ENCODE peak calls at places on chromosomes 3 and 15, in six cellular contexts. One of them, this sample, is unnamed.

GRCh38 chr3:138909904-138910303 is 37.0 kb downstream of the FOXL2 start:
- DNase-seq in natural killer cell: no peak
- DNase-seq in A549: no peak
- DNase-seq in astrocyte of the spinal cord: no peak
- DNase-seq in K562: no peak
- DNase-seq in cardiac fibroblast: no peak
- DNase-seq in this sample: no peak

GRCh38 chr15:23403550-23403949 is 43.5 kb downstream of the GOLGA6L2 start:
- DNase-seq in natural killer cell: no peak
- DNase-seq in A549: no peak
- DNase-seq in astrocyte of the spinal cord: no peak
- DNase-seq in K562: no peak
- DNase-seq in cardiac fibroblast: no peak
- DNase-seq in this sample: no peak

GRCh38 chr3:168863561-168863960 is 767.8 kb upstream of the GOLIM4 start:
- DNase-seq in natural killer cell: no peak
- DNase-seq in A549: no peak
- DNase-seq in astrocyte of the spinal cord: no peak
- DNase-seq in K562: no peak
- DNase-seq in cardiac fibroblast: no peak
- DNase-seq in this sample: no peak

GRCh38 chr15:70095387-70096214 is 2.1 kb downstream of the TLE3 start:
- DNase-seq in natural killer cell: no peak
- DNase-seq in A549: no peak
- DNase-seq in astrocyte of the spinal cord: no peak
- DNase-seq in K562: no peak
- DNase-seq in cardiac fibroblast: no peak
- DNase-seq in this sample: no peak

GRCh38 chr3:47385007-47385406 is 4.2 kb downstream of the PTPN23 start:
- DNase-seq in natural killer cell: no peak
- DNase-seq in A549: no peak
- DNase-seq in astrocyte of the spinal cord: no peak
- DNase-seq in K562: no peak
- DNase-seq in cardiac fibroblast: no peak
- DNase-seq in this sample: no peak

GRCh38 chr3:134905647-134905935 is 110.5 kb downstream of the EPHB1 start:
- DNase-seq in natural killer cell: no peak
- DNase-seq in A549: no peak
- DNase-seq in astrocyte of the spinal cord: no peak
- DNase-seq in K562: no peak
- DNase-seq in cardiac fibroblast: no peak
- DNase-seq in this sample: no peak

GRCh38 chr3:124843496-124843895 is 43.7 kb downstream of the ITGB5 start:
- DNase-seq in natural killer cell: no peak
- DNase-seq in A549: no peak
- DNase-seq in astrocyte of the spinal cord: no peak
- DNase-seq in K562: no peak
- DNase-seq in cardiac fibroblast: no peak
- DNase-seq in this sample: no peak

GRCh38 chr3:57942872-57943283 is 65.3 kb upstream of the FLNB start:
- DNase-seq in natural killer cell: no peak
- DNase-seq in A549: no peak
- DNase-seq in astrocyte of the spinal cord: no peak
- DNase-seq in K562: no peak
- DNase-seq in cardiac fibroblast: no peak
- DNase-seq in this sample: no peak

GRCh38 chr3:172341482-172342059 is 106.7 kb downstream of the GHSR start:
- DNase-seq in natural killer cell: no peak
- DNase-seq in A549: peak; percentile 60
- DNase-seq in astrocyte of the spinal cord: peak; percentile 68
- DNase-seq in K562: peak; percentile 67
- DNase-seq in cardiac fibroblast: peak; percentile 73
- DNase-seq in this sample: peak; percentile 13

GRCh38 chr3:52784021-52784621 is 6.7 kb downstream of the ITIH1 start:
- DNase-seq in natural killer cell: no peak
- DNase-seq in A549: no peak
- DNase-seq in astrocyte of the spinal cord: no peak
- DNase-seq in K562: no peak
- DNase-seq in cardiac fibroblast: no peak
- DNase-seq in this sample: no peak

GRCh38 chr3:123724306-123724705 is 139.5 kb upstream of the HACD2 start:
- DNase-seq in natural killer cell: no peak
- DNase-seq in A549: peak; percentile 21
- DNase-seq in astrocyte of the spinal cord: no peak
- DNase-seq in K562: peak; percentile 3
- DNase-seq in cardiac fibroblast: peak; percentile 21
- DNase-seq in this sample: no peak

GRCh38 chr15:99842071-99842470 is 108.8 kb upstream of the LYSMD4 start:
- DNase-seq in natural killer cell: no peak
- DNase-seq in A549: no peak
- DNase-seq in astrocyte of the spinal cord: no peak
- DNase-seq in K562: no peak
- DNase-seq in cardiac fibroblast: no peak
- DNase-seq in this sample: no peak

GRCh38 chr3:109081746-109082510 is 36.0 kb downstream of the MORC1 start:
- DNase-seq in natural killer cell: no peak
- DNase-seq in A549: peak; percentile 53
- DNase-seq in astrocyte of the spinal cord: peak; percentile 52
- DNase-seq in K562: peak; percentile 29
- DNase-seq in cardiac fibroblast: peak; percentile 54
- DNase-seq in this sample: peak; percentile 40

GRCh38 chr15:61275901-61276300 is 46.8 kb upstream of the RORA start:
- DNase-seq in natural killer cell: no peak
- DNase-seq in A549: no peak
- DNase-seq in astrocyte of the spinal cord: no peak
- DNase-seq in K562: no peak
- DNase-seq in cardiac fibroblast: no peak
- DNase-seq in this sample: no peak

GRCh38 chr15:63509933-63510547 is 5.6 kb downstream of the USP3 start:
- DNase-seq in natural killer cell: no peak
- DNase-seq in A549: no peak
- DNase-seq in astrocyte of the spinal cord: peak; percentile 75
- DNase-seq in K562: no peak
- DNase-seq in cardiac fibroblast: peak; percentile 51
- DNase-seq in this sample: no peak

GRCh38 chr3:115857518-115858136 is 234.3 kb downstream of the GAP43 start:
- DNase-seq in natural killer cell: no peak
- DNase-seq in A549: no peak
- DNase-seq in astrocyte of the spinal cord: no peak
- DNase-seq in K562: no peak
- DNase-seq in cardiac fibroblast: no peak
- DNase-seq in this sample: no peak

GRCh38 chr15:58865420-58865880 is 68.0 kb downstream of the SLTM start:
- DNase-seq in natural killer cell: no peak
- DNase-seq in A549: no peak
- DNase-seq in astrocyte of the spinal cord: no peak
- DNase-seq in K562: no peak
- DNase-seq in cardiac fibroblast: peak; percentile 25
- DNase-seq in this sample: no peak

GRCh38 chr3:55984631-55985030 is 483.6 kb downstream of the ERC2 start:
- DNase-seq in natural killer cell: no peak
- DNase-seq in A549: no peak
- DNase-seq in astrocyte of the spinal cord: no peak
- DNase-seq in K562: no peak
- DNase-seq in cardiac fibroblast: no peak
- DNase-seq in this sample: no peak

GRCh38 chr15:74913041-74913440 is 6.4 kb upstream of the FAM219B start:
- DNase-seq in natural killer cell: no peak
- DNase-seq in A549: no peak
- DNase-seq in astrocyte of the spinal cord: no peak
- DNase-seq in K562: no peak
- DNase-seq in cardiac fibroblast: no peak
- DNase-seq in this sample: no peak

GRCh38 chr3:126672741-126673140 is 17.8 kb upstream of the TXNRD3 start:
- DNase-seq in natural killer cell: no peak
- DNase-seq in A549: no peak
- DNase-seq in astrocyte of the spinal cord: no peak
- DNase-seq in K562: no peak
- DNase-seq in cardiac fibroblast: no peak
- DNase-seq in this sample: no peak

GRCh38 chr15:70765504-70766281 is 2.3 kb upstream of the UACA start:
- DNase-seq in natural killer cell: no peak
- DNase-seq in A549: no peak
- DNase-seq in astrocyte of the spinal cord: peak; percentile 73
- DNase-seq in K562: no peak
- DNase-seq in cardiac fibroblast: peak; percentile 31
- DNase-seq in this sample: no peak

GRCh38 chr3:11900844-11901243 is 54.2 kb upstream of the TAMM41 start:
- DNase-seq in natural killer cell: no peak
- DNase-seq in A549: no peak
- DNase-seq in astrocyte of the spinal cord: no peak
- DNase-seq in K562: no peak
- DNase-seq in cardiac fibroblast: no peak
- DNase-seq in this sample: no peak

GRCh38 chr15:94576889-94577533 is 345.6 kb downstream of the MCTP2 start:
- DNase-seq in natural killer cell: no peak
- DNase-seq in A549: peak; percentile 26
- DNase-seq in astrocyte of the spinal cord: no peak
- DNase-seq in K562: peak; percentile 56
- DNase-seq in cardiac fibroblast: peak; percentile 7
- DNase-seq in this sample: peak; percentile 54

GRCh38 chr15:61175024-61175423 is 54.1 kb downstream of the RORA start:
- DNase-seq in natural killer cell: no peak
- DNase-seq in A549: no peak
- DNase-seq in astrocyte of the spinal cord: no peak
- DNase-seq in K562: no peak
- DNase-seq in cardiac fibroblast: peak; percentile 13
- DNase-seq in this sample: peak; percentile 8

GRCh38 chr15:77395013-77395774 is 24.7 kb downstream of the PEAK1 start:
- DNase-seq in natural killer cell: no peak
- DNase-seq in A549: no peak
- DNase-seq in astrocyte of the spinal cord: no peak
- DNase-seq in K562: no peak
- DNase-seq in cardiac fibroblast: no peak
- DNase-seq in this sample: no peak

GRCh38 chr3:48276856-48277641 is 36.1 kb downstream of the ZNF589 start:
- DNase-seq in natural killer cell: no peak
- DNase-seq in A549: no peak
- DNase-seq in astrocyte of the spinal cord: no peak
- DNase-seq in K562: no peak
- DNase-seq in cardiac fibroblast: no peak
- DNase-seq in this sample: no peak

GRCh38 chr3:169399068-169399467 is 264.4 kb downstream of the MECOM start:
- DNase-seq in natural killer cell: no peak
- DNase-seq in A549: no peak
- DNase-seq in astrocyte of the spinal cord: no peak
- DNase-seq in K562: no peak
- DNase-seq in cardiac fibroblast: no peak
- DNase-seq in this sample: no peak

GRCh38 chr15:74376825-74377581 is 9.6 kb upstream of the CYP11A1 start:
- DNase-seq in natural killer cell: no peak
- DNase-seq in A549: no peak
- DNase-seq in astrocyte of the spinal cord: no peak
- DNase-seq in K562: no peak
- DNase-seq in cardiac fibroblast: no peak
- DNase-seq in this sample: no peak

GRCh38 chr3:89098173-89098572 is 9.2 kb upstream of the EPHA3 start:
- DNase-seq in natural killer cell: no peak
- DNase-seq in A549: no peak
- DNase-seq in astrocyte of the spinal cord: no peak
- DNase-seq in K562: no peak
- DNase-seq in cardiac fibroblast: no peak
- DNase-seq in this sample: no peak

GRCh38 chr3:89104499-89104898 is 2.9 kb upstream of the EPHA3 start:
- DNase-seq in natural killer cell: no peak
- DNase-seq in A549: no peak
- DNase-seq in astrocyte of the spinal cord: no peak
- DNase-seq in K562: no peak
- DNase-seq in cardiac fibroblast: no peak
- DNase-seq in this sample: no peak

GRCh38 chr3:89098964-89099585 is 8.3 kb upstream of the EPHA3 start:
- DNase-seq in natural killer cell: no peak
- DNase-seq in A549: peak; percentile 54
- DNase-seq in astrocyte of the spinal cord: peak; percentile 82
- DNase-seq in K562: peak; percentile 34
- DNase-seq in cardiac fibroblast: peak; percentile 73
- DNase-seq in this sample: peak; percentile 48
- TF ChIP-seq CTCF in natural killer cell: peak; percentile 35
- TF ChIP-seq CTCF in A549: peak; percentile 66
- TF ChIP-seq CTCF in astrocyte of the spinal cord: peak; percentile 99
- TF ChIP-seq CTCF in K562: peak; percentile 42
- TF ChIP-seq CTCF in cardiac fibroblast: peak; percentile 97
- TF ChIP-seq CTCF in this sample: peak; percentile 75

GRCh38 chr15:53976844-53977392 is 1.3 kb upstream of the UNC13C start:
- DNase-seq in natural killer cell: no peak
- DNase-seq in A549: peak; percentile 42
- DNase-seq in astrocyte of the spinal cord: no peak
- DNase-seq in K562: no peak
- DNase-seq in cardiac fibroblast: no peak
- DNase-seq in this sample: peak; percentile 39
- TF ChIP-seq CTCF in natural killer cell: no peak
- TF ChIP-seq CTCF in A549: peak; percentile 25
- TF ChIP-seq CTCF in astrocyte of the spinal cord: no peak
- TF ChIP-seq CTCF in K562: no peak
- TF ChIP-seq CTCF in cardiac fibroblast: no peak
- TF ChIP-seq CTCF in this sample: no peak

DNA sequence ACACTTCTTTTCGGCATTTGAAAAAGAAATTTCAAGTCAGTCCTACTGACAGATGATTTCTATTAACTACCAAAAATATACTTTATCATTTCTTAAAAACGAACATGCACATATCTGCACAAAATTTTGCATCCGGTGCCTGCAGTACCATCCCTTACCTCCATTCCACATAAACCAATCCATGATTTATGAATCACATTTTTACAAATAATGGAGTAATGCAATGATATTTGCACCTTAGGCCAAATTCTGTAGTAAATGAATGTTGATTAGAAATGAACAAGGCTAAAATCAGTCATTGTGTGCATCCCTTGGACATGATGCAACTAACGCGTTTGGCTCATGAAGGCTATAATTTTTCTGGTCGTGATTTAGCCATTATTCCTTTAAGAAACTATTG is 46.5 kb downstream of the ROBO2 start:
- DNase-seq in natural killer cell: no peak
- DNase-seq in A549: no peak
- DNase-seq in astrocyte of the spinal cord: no peak
- DNase-seq in K562: no peak
- DNase-seq in cardiac fibroblast: no peak
- DNase-seq in this sample: no peak
- TF ChIP-seq CTCF in natural killer cell: no peak
- TF ChIP-seq CTCF in A549: no peak
- TF ChIP-seq CTCF in astrocyte of the spinal cord: no peak
- TF ChIP-seq CTCF in K562: no peak
- TF ChIP-seq CTCF in cardiac fibroblast: peak; percentile 2
- TF ChIP-seq CTCF in this sample: no peak

DNA sequence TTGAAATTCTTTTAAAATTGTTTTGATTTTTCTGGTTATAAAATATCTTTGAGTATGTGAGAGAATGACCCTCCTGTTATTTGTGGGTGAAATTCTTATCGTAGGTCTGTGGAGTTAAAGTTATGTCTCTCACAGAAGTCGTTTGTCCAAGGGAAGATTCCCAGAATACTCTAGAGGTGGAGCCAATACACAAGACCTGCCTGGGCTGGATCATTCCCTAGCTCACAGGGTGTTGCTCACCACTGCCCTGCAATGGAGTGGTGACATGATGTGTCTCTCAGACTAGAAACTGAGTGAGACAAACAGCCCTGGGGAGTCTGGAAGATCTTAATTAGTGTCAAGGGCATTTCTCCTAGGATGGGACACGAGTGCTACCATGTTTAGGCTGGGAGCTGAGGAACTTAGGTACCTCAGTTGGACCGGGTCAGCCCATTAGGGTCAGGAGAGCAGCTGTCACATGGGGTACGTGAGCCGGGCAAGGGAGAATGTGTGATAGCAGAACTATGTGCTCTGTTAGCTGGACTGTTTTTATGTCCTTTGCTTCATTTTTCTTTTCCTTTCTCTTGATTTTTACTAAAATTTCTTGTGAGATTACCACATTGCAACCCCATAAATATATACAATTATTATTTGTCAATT is 53.6 kb upstream of the MYO5C start:
- DNase-seq in natural killer cell: no peak
- DNase-seq in A549: peak; percentile 26
- DNase-seq in astrocyte of the spinal cord: no peak
- DNase-seq in K562: no peak
- DNase-seq in cardiac fibroblast: peak; percentile 47
- DNase-seq in this sample: no peak
- TF ChIP-seq CTCF in natural killer cell: no peak
- TF ChIP-seq CTCF in A549: no peak
- TF ChIP-seq CTCF in astrocyte of the spinal cord: no peak
- TF ChIP-seq CTCF in K562: no peak
- TF ChIP-seq CTCF in cardiac fibroblast: no peak
- TF ChIP-seq CTCF in this sample: no peak